ENCODE peak calls at places on chromosomes 11 and 22, in four cellular contexts. One of them, this sample, is unnamed.

GRCh38 chr11:64717268-64717578 is 5.8 kb downstream of the NRXN2 start:
- DNase-seq in WERI-Rb-1: no peak
- DNase-seq in PC-9: no peak
- DNase-seq in BE2C: no peak
- DNase-seq in this sample: no peak

GRCh38 chr11:6402061-6402470 is 11.8 kb downstream of the SMPD1 start:
- DNase-seq in WERI-Rb-1: no peak
- DNase-seq in PC-9: no peak
- DNase-seq in BE2C: no peak
- DNase-seq in this sample: no peak

GRCh38 chr22:36397081-36397766 is 9.5 kb upstream of the MYH9 start:
- DNase-seq in WERI-Rb-1: no peak
- DNase-seq in PC-9: peak; percentile 61
- DNase-seq in BE2C: no peak
- DNase-seq in this sample: peak; percentile 66

GRCh38 chr11:37504925-37505324 is 906.9 kb upstream of the RAG2 start:
- DNase-seq in WERI-Rb-1: no peak
- DNase-seq in PC-9: peak; percentile 63
- DNase-seq in BE2C: no peak
- DNase-seq in this sample: peak; percentile 96

GRCh38 chr11:9755561-9755960 is 91.7 kb downstream of the SWAP70 start:
- DNase-seq in WERI-Rb-1: no peak
- DNase-seq in PC-9: no peak
- DNase-seq in BE2C: no peak
- DNase-seq in this sample: peak; percentile 68

GRCh38 chr11:60307507-60308195 is 19.4 kb upstream of the MS4A6E start:
- DNase-seq in WERI-Rb-1: no peak
- DNase-seq in PC-9: no peak
- DNase-seq in BE2C: no peak
- DNase-seq in this sample: no peak

GRCh38 chr11:58433638-58434203 is 5.8 kb upstream of the OR5B2 start:
- DNase-seq in WERI-Rb-1: no peak
- DNase-seq in PC-9: no peak
- DNase-seq in BE2C: no peak
- DNase-seq in this sample: no peak

GRCh38 chr11:123193742-123194141 is 1.3 kb downstream of the CLMP start:
- DNase-seq in WERI-Rb-1: no peak
- DNase-seq in PC-9: no peak
- DNase-seq in BE2C: no peak
- DNase-seq in this sample: peak; percentile 49

GRCh38 chr11:33532257-33532656 is 168.4 kb downstream of the C11orf91 start:
- DNase-seq in WERI-Rb-1: no peak
- DNase-seq in PC-9: no peak
- DNase-seq in BE2C: no peak
- DNase-seq in this sample: no peak

GRCh38 chr22:17807571-17808410 is 33.5 kb upstream of the BID start:
- DNase-seq in WERI-Rb-1: no peak
- DNase-seq in PC-9: no peak
- DNase-seq in BE2C: no peak
- DNase-seq in this sample: peak; percentile 7

GRCh38 chr11:20020198-20020597 is 140.1 kb downstream of the DBX1 start:
- DNase-seq in WERI-Rb-1: no peak
- DNase-seq in PC-9: no peak
- DNase-seq in BE2C: no peak
- DNase-seq in this sample: no peak

GRCh38 chr11:100874203-100874602 is 187.1 kb downstream of the ARHGAP42 start:
- DNase-seq in WERI-Rb-1: no peak
- DNase-seq in PC-9: no peak
- DNase-seq in BE2C: no peak
- DNase-seq in this sample: no peak

GRCh38 chr11:34002420-34002819 is 49.1 kb upstream of the CAPRIN1 start:
- DNase-seq in WERI-Rb-1: peak; percentile 53
- DNase-seq in PC-9: peak; percentile 43
- DNase-seq in BE2C: no peak
- DNase-seq in this sample: no peak

GRCh38 chr22:20039683-20040325 is 18.9 kb downstream of the TANGO2 start:
- DNase-seq in WERI-Rb-1: no peak
- DNase-seq in PC-9: no peak
- DNase-seq in BE2C: no peak
- DNase-seq in this sample: no peak

GRCh38 chr22:38924197-38924952 is 33.0 kb upstream of the APOBEC3A start:
- DNase-seq in WERI-Rb-1: peak; percentile 29
- DNase-seq in PC-9: peak; percentile 87
- DNase-seq in BE2C: peak; percentile 37
- DNase-seq in this sample: peak; percentile 98

GRCh38 chr11:74380746-74381439 is 17.3 kb downstream of the PGM2L1 start:
- DNase-seq in WERI-Rb-1: no peak
- DNase-seq in PC-9: peak; percentile 67
- DNase-seq in BE2C: peak; percentile 36
- DNase-seq in this sample: no peak

GRCh38 chr22:27576413-27576812 is 225.1 kb downstream of the MN1 start:
- DNase-seq in WERI-Rb-1: no peak
- DNase-seq in PC-9: no peak
- DNase-seq in BE2C: no peak
- DNase-seq in this sample: no peak

GRCh38 chr11:124793466-124794278 is 6.5 kb downstream of the MSANTD2 start:
- DNase-seq in WERI-Rb-1: peak; percentile 20
- DNase-seq in PC-9: peak; percentile 31
- DNase-seq in BE2C: peak; percentile 22
- DNase-seq in this sample: peak; percentile 59

GRCh38 chr11:59172345-59173079 is 580 bp downstream of the DTX4 start:
- DNase-seq in WERI-Rb-1: peak; percentile 11
- DNase-seq in PC-9: peak; percentile 61
- DNase-seq in BE2C: no peak
- DNase-seq in this sample: no peak

GRCh38 chr11:89293966-89294679 is 116.4 kb downstream of the TYR start:
- DNase-seq in WERI-Rb-1: no peak
- DNase-seq in PC-9: no peak
- DNase-seq in BE2C: peak; percentile 3
- DNase-seq in this sample: peak; percentile 11

GRCh38 chr22:25966448-25966913 is 202.8 kb upstream of the SEZ6L start:
- DNase-seq in WERI-Rb-1: peak; percentile 37
- DNase-seq in PC-9: no peak
- DNase-seq in BE2C: no peak
- DNase-seq in this sample: no peak

GRCh38 chr22:37464181-37464580 is 22.0 kb downstream of the MFNG start:
- DNase-seq in WERI-Rb-1: no peak
- DNase-seq in PC-9: no peak
- DNase-seq in BE2C: peak; percentile 80
- DNase-seq in this sample: no peak

GRCh38 chr22:48713266-48714205 is 1114.1 kb downstream of the BRD1 start:
- DNase-seq in WERI-Rb-1: peak; percentile 44
- DNase-seq in PC-9: no peak
- DNase-seq in BE2C: no peak
- DNase-seq in this sample: no peak

GRCh38 chr11:64019106-64020031 is 16.4 kb upstream of the FLRT1 start:
- DNase-seq in WERI-Rb-1: no peak
- DNase-seq in PC-9: no peak
- DNase-seq in BE2C: peak; percentile 35
- DNase-seq in this sample: no peak

GRCh38 chr11:27355575-27356104 is 7.4 kb downstream of the CCDC34 start:
- DNase-seq in WERI-Rb-1: no peak
- DNase-seq in PC-9: no peak
- DNase-seq in BE2C: no peak
- DNase-seq in this sample: no peak

GRCh38 chr11:68027667-68028066 is 2.8 kb upstream of the NDUFS8 start:
- DNase-seq in WERI-Rb-1: no peak
- DNase-seq in PC-9: no peak
- DNase-seq in BE2C: no peak
- DNase-seq in this sample: no peak
- H3K4me3 ChIP-seq in WERI-Rb-1: no peak overlapping the region
- H3K4me3 ChIP-seq in PC-9: peak overlapping the region; percentile 12
- H3K4me3 ChIP-seq in BE2C: no peak overlapping the region
- H3K4me3 ChIP-seq in this sample: no peak overlapping the region

DNA sequence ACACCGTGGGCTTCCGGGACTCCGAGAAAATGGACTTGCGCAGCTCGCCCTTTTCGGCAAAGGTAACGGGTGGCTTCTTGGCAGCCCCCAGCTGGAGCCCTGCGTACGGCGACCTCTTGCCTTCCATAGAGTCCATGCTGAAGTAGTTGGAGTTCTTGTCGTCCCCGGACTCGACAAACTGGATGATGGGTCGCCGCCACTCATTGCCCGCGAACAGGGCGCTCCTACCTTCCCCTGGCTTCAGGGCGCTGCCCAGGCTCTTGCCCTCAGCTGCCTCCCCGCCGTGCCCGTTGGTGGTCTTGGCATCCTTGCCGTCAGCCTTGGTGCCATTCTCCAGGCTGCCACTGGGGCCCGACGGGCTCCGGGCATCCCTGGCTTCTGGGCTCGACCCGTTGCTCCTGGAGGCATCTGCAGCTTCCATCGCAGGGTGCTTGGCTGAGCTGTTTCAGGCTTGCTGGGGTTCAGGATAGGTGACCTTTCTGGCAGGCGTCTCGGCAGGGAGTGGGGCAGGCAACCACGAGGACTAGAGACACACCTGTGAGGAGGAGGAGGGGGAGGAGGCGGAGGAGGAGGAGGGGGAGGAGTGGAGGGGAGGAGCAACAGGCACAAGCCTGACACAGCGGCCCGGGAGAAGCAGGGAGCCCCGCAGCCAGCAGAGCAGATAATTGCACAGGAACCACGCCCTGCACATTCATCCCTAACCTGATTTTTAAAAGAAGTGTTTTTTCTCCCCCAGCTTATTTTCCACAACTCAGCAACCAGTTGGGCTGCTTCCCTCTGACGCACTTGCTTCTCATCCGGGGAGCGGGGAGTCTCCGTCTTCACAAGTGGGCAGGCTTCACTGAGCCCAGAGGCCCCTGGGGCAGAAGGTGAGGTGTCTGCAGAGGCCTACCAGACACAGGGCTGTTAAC is at the start of gene TRIM29:
- DNase-seq in WERI-Rb-1: no peak
- DNase-seq in PC-9: peak; percentile 74
- DNase-seq in BE2C: no peak
- DNase-seq in this sample: no peak
- TF ChIP-seq CTCF in WERI-Rb-1: no peak
- TF ChIP-seq CTCF in PC-9: peak; percentile 62
- TF ChIP-seq CTCF in BE2C: no peak
- TF ChIP-seq CTCF in this sample: no peak

DNA sequence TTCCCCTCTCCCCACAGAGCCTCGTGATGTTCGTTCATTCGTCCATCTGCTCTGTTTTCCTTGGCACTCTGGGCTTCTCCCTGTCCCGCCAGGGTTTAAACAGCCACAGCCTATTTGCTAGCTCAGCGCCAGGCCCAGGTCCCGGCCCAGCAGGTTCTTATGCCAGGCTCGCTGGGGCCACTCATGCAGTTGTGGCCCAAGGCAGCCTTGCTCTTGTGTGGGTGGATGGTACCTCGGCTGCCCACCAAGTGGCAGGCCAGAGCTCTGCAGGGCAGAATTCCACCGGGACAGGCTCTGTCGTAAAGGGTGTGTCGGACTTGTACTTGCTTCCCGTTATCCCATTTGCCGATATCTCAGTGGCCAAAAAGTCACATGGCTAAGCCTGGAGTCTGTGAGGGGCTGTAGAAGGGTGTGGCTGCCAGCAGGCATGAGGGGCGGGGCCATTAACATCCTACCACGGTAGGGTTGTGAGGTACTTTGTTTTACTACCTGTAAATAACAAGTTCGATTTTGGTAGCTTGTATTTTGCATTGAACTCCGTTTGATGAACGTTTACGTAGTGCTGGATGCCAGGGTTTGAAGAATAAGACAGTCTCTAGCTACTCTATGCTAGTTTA is 7.9 kb downstream of the FAM118A start:
- DNase-seq in WERI-Rb-1: no peak
- DNase-seq in PC-9: no peak
- DNase-seq in BE2C: peak; percentile 89
- DNase-seq in this sample: peak; percentile 85
- H3K4me3 ChIP-seq in WERI-Rb-1: no peak overlapping the region
- H3K4me3 ChIP-seq in PC-9: no peak overlapping the region
- H3K4me3 ChIP-seq in BE2C: peak overlapping the region; percentile 49
- H3K4me3 ChIP-seq in this sample: peak overlapping the region; percentile 47

DNA sequence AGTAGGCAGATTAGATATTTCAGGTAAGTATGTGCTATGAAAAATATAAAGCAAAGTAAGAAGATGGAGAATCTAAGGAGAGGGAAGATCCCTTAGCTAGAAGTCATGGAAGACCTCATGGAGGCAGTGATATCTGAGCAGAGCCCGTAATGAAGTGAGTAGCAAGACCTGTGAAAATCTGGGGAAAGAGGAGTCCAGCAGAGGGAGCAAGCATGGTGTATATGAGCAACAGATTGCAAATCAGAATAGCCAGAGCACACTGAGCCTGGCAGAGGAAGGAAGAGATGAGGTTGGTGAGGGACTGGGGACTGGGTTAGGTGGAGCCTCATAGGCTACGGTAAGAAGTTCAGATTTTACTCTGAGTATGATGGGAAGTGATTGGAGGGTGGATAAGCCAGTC is 9.4 kb downstream of the LHFPL7 start:
- DNase-seq in WERI-Rb-1: peak; percentile 57
- DNase-seq in PC-9: no peak
- DNase-seq in BE2C: peak; percentile 34
- DNase-seq in this sample: peak; percentile 32
- TF ChIP-seq CTCF in WERI-Rb-1: peak; percentile 71
- TF ChIP-seq CTCF in PC-9: peak; percentile 52
- TF ChIP-seq CTCF in BE2C: peak; percentile 67
- TF ChIP-seq CTCF in this sample: peak; percentile 42

GRCh38 chr11:2271077-2271326 is 614 bp upstream of the ASCL2 start:
- DNase-seq in WERI-Rb-1: no peak
- DNase-seq in PC-9: no peak
- DNase-seq in BE2C: no peak
- DNase-seq in this sample: no peak

GRCh38 chr11:2270322-2271076 is at the start of gene ASCL2:
- DNase-seq in WERI-Rb-1: no peak
- DNase-seq in PC-9: no peak
- DNase-seq in BE2C: no peak
- DNase-seq in this sample: no peak

GRCh38 chr11:2267871-2268825 is 2.2 kb downstream of the ASCL2 start:
- DNase-seq in WERI-Rb-1: no peak
- DNase-seq in PC-9: no peak
- DNase-seq in BE2C: no peak
- DNase-seq in this sample: no peak

GRCh38 chr11:2268911-2269600 is 1.3 kb downstream of the ASCL2 start:
- DNase-seq in WERI-Rb-1: peak; percentile 22
- DNase-seq in PC-9: peak; percentile 49
- DNase-seq in BE2C: no peak
- DNase-seq in this sample: peak; percentile 2

GRCh38 chr11:2269601-2270321 is 627 bp downstream of the ASCL2 start:
- DNase-seq in WERI-Rb-1: peak; percentile 54
- DNase-seq in PC-9: no peak
- DNase-seq in BE2C: no peak
- DNase-seq in this sample: peak; percentile 29
- H3K4me3 ChIP-seq in WERI-Rb-1: peak overlapping the region; percentile 30
- H3K4me3 ChIP-seq in PC-9: peak overlapping the region; percentile 56
- H3K4me3 ChIP-seq in BE2C: no peak overlapping the region
- H3K4me3 ChIP-seq in this sample: no peak overlapping the region

DNA sequence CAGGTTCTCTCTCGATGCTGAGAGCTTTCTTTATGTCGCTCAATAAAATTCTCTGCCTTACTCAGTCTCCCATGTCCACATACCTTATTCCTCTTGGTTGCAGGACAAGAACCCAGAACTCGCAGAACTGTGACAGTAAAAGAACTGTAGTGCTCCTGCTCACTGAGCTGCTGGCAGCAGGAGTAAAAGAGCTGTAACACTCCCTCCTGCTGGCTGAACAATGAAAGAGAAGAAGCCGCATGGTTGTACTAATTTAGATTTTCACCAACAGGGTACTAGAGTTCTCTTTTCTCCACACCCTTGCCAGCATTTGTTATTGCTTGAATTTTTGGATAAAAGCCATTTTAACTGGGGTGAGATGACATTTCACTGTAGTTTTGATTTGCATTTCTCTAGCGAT is 433.2 kb downstream of the GUCY1A2 start:
- DNase-seq in WERI-Rb-1: peak; percentile 34
- DNase-seq in PC-9: no peak
- DNase-seq in BE2C: peak; percentile 8
- DNase-seq in this sample: peak; percentile 53
- TF ChIP-seq CTCF in WERI-Rb-1: peak; percentile 62
- TF ChIP-seq CTCF in PC-9: peak; percentile 56
- TF ChIP-seq CTCF in BE2C: peak; percentile 23
- TF ChIP-seq CTCF in this sample: peak; percentile 52